ENCODE peak calls at places on chromosome 10, in ten cellular contexts. One of them, this sample, is unnamed.

GRCh38 chr10:80357000-80357803 is 621 bp downstream of the DYDC2 start:
- DNase-seq in mammary epithelial cell: peak; percentile 8
- DNase-seq in esophagus muscularis mucosa: no peak
- DNase-seq in A549: no peak
- DNase-seq in H9: peak; percentile 75
- DNase-seq in lung: no peak
- DNase-seq in PC-3: no peak
- DNase-seq in endothelial cell of umbilical vein: no peak
- DNase-seq in endodermal cell: peak; percentile 83
- DNase-seq in psoas muscle: no peak
- DNase-seq in this sample: peak; percentile 12

GRCh38 chr10:70513848-70514309 is 35.3 kb downstream of the PALD1 start:
- DNase-seq in psoas muscle: no peak
- DNase-seq in lung: no peak
- DNase-seq in esophagus muscularis mucosa: no peak
- DNase-seq in H9: no peak
- DNase-seq in PC-3: no peak
- DNase-seq in endodermal cell: peak; percentile 73
- DNase-seq in mammary epithelial cell: peak; percentile 23
- DNase-seq in A549: no peak
- DNase-seq in endothelial cell of umbilical vein: no peak
- DNase-seq in this sample: no peak

GRCh38 chr10:64523065-64523759 is 1002.0 kb downstream of the REEP3 start:
- DNase-seq in psoas muscle: no peak
- DNase-seq in PC-3: no peak
- DNase-seq in esophagus muscularis mucosa: no peak
- DNase-seq in lung: no peak
- DNase-seq in H9: no peak
- DNase-seq in mammary epithelial cell: no peak
- DNase-seq in endodermal cell: no peak
- DNase-seq in endothelial cell of umbilical vein: no peak
- DNase-seq in A549: no peak
- DNase-seq in this sample: no peak

GRCh38 chr10:125102216-125102615 is 58.1 kb downstream of the CTBP2 start:
- DNase-seq in esophagus muscularis mucosa: no peak
- DNase-seq in psoas muscle: no peak
- DNase-seq in mammary epithelial cell: peak; percentile 53
- DNase-seq in endodermal cell: no peak
- DNase-seq in endothelial cell of umbilical vein: no peak
- DNase-seq in A549: no peak
- DNase-seq in PC-3: no peak
- DNase-seq in lung: no peak
- DNase-seq in H9: no peak
- DNase-seq in this sample: peak; percentile 32

GRCh38 chr10:69246581-69247312 is 26.6 kb downstream of the HKDC1 start:
- DNase-seq in psoas muscle: no peak
- DNase-seq in PC-3: no peak
- DNase-seq in H9: no peak
- DNase-seq in mammary epithelial cell: no peak
- DNase-seq in endodermal cell: no peak
- DNase-seq in lung: no peak
- DNase-seq in A549: no peak
- DNase-seq in endothelial cell of umbilical vein: no peak
- DNase-seq in esophagus muscularis mucosa: no peak
- DNase-seq in this sample: no peak

GRCh38 chr10:4111593-4111992 is 326.6 kb upstream of the KLF6 start:
- DNase-seq in PC-3: peak; percentile 30
- DNase-seq in esophagus muscularis mucosa: no peak
- DNase-seq in lung: no peak
- DNase-seq in endodermal cell: no peak
- DNase-seq in A549: no peak
- DNase-seq in endothelial cell of umbilical vein: peak; percentile 62
- DNase-seq in psoas muscle: no peak
- DNase-seq in H9: no peak
- DNase-seq in mammary epithelial cell: no peak
- DNase-seq in this sample: no peak

GRCh38 chr10:97718659-97719142 is 5.2 kb downstream of the MARVELD1 start:
- DNase-seq in mammary epithelial cell: peak; percentile 97
- DNase-seq in A549: peak; percentile 41
- DNase-seq in esophagus muscularis mucosa: no peak
- DNase-seq in endothelial cell of umbilical vein: no peak
- DNase-seq in psoas muscle: peak; percentile 49
- DNase-seq in H9: no peak
- DNase-seq in lung: peak; percentile 92
- DNase-seq in PC-3: peak; percentile 95
- DNase-seq in endodermal cell: no peak
- DNase-seq in this sample: peak; percentile 97

GRCh38 chr10:112269266-112269665 is 13.9 kb upstream of the TECTB start:
- DNase-seq in mammary epithelial cell: peak; percentile 7
- DNase-seq in endothelial cell of umbilical vein: no peak
- DNase-seq in endodermal cell: no peak
- DNase-seq in lung: no peak
- DNase-seq in H9: no peak
- DNase-seq in psoas muscle: no peak
- DNase-seq in PC-3: no peak
- DNase-seq in esophagus muscularis mucosa: no peak
- DNase-seq in A549: no peak
- DNase-seq in this sample: no peak

GRCh38 chr10:24668247-24668646 is 55.4 kb downstream of the ARHGAP21 start:
- DNase-seq in A549: no peak
- DNase-seq in endodermal cell: no peak
- DNase-seq in endothelial cell of umbilical vein: no peak
- DNase-seq in mammary epithelial cell: no peak
- DNase-seq in lung: no peak
- DNase-seq in psoas muscle: no peak
- DNase-seq in H9: no peak
- DNase-seq in PC-3: no peak
- DNase-seq in esophagus muscularis mucosa: no peak
- DNase-seq in this sample: no peak

GRCh38 chr10:73758704-73759511 is 14.7 kb downstream of the SEC24C start:
- DNase-seq in psoas muscle: no peak
- DNase-seq in endothelial cell of umbilical vein: no peak
- DNase-seq in endodermal cell: no peak
- DNase-seq in PC-3: no peak
- DNase-seq in H9: no peak
- DNase-seq in esophagus muscularis mucosa: no peak
- DNase-seq in mammary epithelial cell: no peak
- DNase-seq in lung: no peak
- DNase-seq in A549: no peak
- DNase-seq in this sample: no peak
- H3K27ac ChIP-seq in psoas muscle: no peak overlapping the region
- H3K27ac ChIP-seq in endothelial cell of umbilical vein: no peak overlapping the region
- H3K27ac ChIP-seq in endodermal cell: no peak overlapping the region
- H3K27ac ChIP-seq in PC-3: no peak overlapping the region
- H3K27ac ChIP-seq in H9: no peak overlapping the region
- H3K27ac ChIP-seq in esophagus muscularis mucosa: no peak overlapping the region
- H3K27ac ChIP-seq in mammary epithelial cell: no peak overlapping the region
- H3K27ac ChIP-seq in lung: no peak overlapping the region
- H3K27ac ChIP-seq in A549: no peak overlapping the region
- H3K27ac ChIP-seq in this sample: no peak overlapping the region

DNA sequence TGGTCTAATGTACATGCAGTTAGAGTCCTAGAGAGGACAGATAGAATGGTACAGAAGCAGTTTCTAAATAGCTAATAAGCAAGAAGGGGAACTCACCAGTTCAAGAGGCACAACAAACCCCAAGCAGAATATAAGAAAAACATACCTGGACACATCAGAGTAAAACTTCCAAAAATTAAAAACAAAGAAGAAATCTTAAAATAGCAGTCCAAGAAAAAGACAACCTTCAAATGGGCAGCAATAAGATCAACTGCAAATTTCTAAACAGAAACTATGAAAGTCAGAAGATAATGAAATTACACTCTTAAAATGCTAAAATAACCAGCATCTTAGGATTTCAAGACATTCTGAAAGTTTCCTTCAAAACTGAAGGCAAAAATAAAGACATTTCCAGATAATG is 55.9 kb downstream of the USP6NL start:
- DNase-seq in lung: no peak
- DNase-seq in H9: no peak
- DNase-seq in endodermal cell: no peak
- DNase-seq in endothelial cell of umbilical vein: no peak
- DNase-seq in mammary epithelial cell: no peak
- DNase-seq in A549: no peak
- DNase-seq in esophagus muscularis mucosa: no peak
- DNase-seq in PC-3: no peak
- DNase-seq in psoas muscle: no peak
- DNase-seq in this sample: no peak
- H3K4me1 ChIP-seq in lung: peaks cover 7% of the 10 kb centered on the region
- H3K4me1 ChIP-seq in H9: no peaks in the 10 kb centered on the region
- H3K4me1 ChIP-seq in endodermal cell: peaks cover 4% of the 10 kb centered on the region
- H3K4me1 ChIP-seq in endothelial cell of umbilical vein: peaks cover 23% of the 10 kb centered on the region
- H3K4me1 ChIP-seq in mammary epithelial cell: peaks cover 22% of the 10 kb centered on the region
- H3K4me1 ChIP-seq in A549: peaks cover 33% of the 10 kb centered on the region
- H3K4me1 ChIP-seq in esophagus muscularis mucosa: peaks cover 28% of the 10 kb centered on the region
- H3K4me1 ChIP-seq in PC-3: peaks cover 24% of the 10 kb centered on the region
- H3K4me1 ChIP-seq in psoas muscle: no peaks in the 10 kb centered on the region
- H3K4me1 ChIP-seq in this sample: peaks cover 25% of the 10 kb centered on the region

GRCh38 chr10:66586897-66587679 is 338.7 kb upstream of the LRRTM3 start:
- DNase-seq in endodermal cell: no peak
- DNase-seq in lung: no peak
- DNase-seq in mammary epithelial cell: no peak
- DNase-seq in esophagus muscularis mucosa: no peak
- DNase-seq in PC-3: no peak
- DNase-seq in psoas muscle: no peak
- DNase-seq in endothelial cell of umbilical vein: no peak
- DNase-seq in H9: no peak
- DNase-seq in A549: no peak
- DNase-seq in this sample: no peak

GRCh38 chr10:66587680-66588050 is 338.2 kb upstream of the LRRTM3 start:
- DNase-seq in esophagus muscularis mucosa: no peak
- DNase-seq in psoas muscle: no peak
- DNase-seq in H9: no peak
- DNase-seq in PC-3: no peak
- DNase-seq in lung: no peak
- DNase-seq in endodermal cell: no peak
- DNase-seq in endothelial cell of umbilical vein: no peak
- DNase-seq in A549: no peak
- DNase-seq in mammary epithelial cell: no peak
- DNase-seq in this sample: no peak

GRCh38 chr10:66591865-66592264 is 334.0 kb upstream of the LRRTM3 start:
- DNase-seq in endodermal cell: no peak
- DNase-seq in psoas muscle: no peak
- DNase-seq in endothelial cell of umbilical vein: no peak
- DNase-seq in esophagus muscularis mucosa: no peak
- DNase-seq in mammary epithelial cell: peak; percentile 23
- DNase-seq in A549: no peak
- DNase-seq in PC-3: peak; percentile 98
- DNase-seq in lung: no peak
- DNase-seq in H9: no peak
- DNase-seq in this sample: peak; percentile 36

DNA sequence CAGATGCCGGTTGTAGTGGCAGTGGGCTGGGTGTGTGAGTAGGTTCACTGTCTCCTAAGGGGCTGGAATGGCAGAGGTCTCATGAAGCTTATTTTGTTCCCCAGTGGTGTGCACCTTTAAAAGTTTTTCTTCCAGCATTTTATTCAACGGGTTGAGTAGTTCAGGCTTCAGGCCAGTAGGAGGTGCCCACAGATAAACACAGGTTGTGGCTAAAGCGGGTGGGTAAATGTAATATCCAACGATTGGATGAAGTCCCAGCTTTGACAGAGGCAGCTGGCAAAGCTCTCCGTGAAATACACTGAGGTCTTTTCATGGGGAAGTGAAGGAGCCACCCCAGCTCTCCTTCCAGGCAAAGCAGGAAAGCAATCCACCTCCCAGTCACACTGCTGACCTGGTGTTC is 339.8 kb upstream of the LRRTM3 start:
- DNase-seq in endothelial cell of umbilical vein: no peak
- DNase-seq in lung: no peak
- DNase-seq in PC-3: peak; percentile 83
- DNase-seq in H9: peak; percentile 57
- DNase-seq in esophagus muscularis mucosa: no peak
- DNase-seq in mammary epithelial cell: peak; percentile 19
- DNase-seq in A549: no peak
- DNase-seq in psoas muscle: no peak
- DNase-seq in endodermal cell: peak; percentile 77
- DNase-seq in this sample: no peak
- TF ChIP-seq CTCF in endothelial cell of umbilical vein: no peak
- TF ChIP-seq CTCF in lung: no peak
- TF ChIP-seq CTCF in PC-3: peak; percentile 91
- TF ChIP-seq CTCF in H9: peak; percentile 69
- TF ChIP-seq CTCF in esophagus muscularis mucosa: no peak
- TF ChIP-seq CTCF in mammary epithelial cell: peak; percentile 55
- TF ChIP-seq CTCF in A549: no peak
- TF ChIP-seq CTCF in psoas muscle: no peak
- TF ChIP-seq CTCF in endodermal cell: peak; percentile 76
- TF ChIP-seq CTCF in this sample: peak; percentile 55

GRCh38 chr10:49179699-49180511 is 8.3 kb downstream of the TMEM273 start:
- DNase-seq in PC-3: no peak
- DNase-seq in lung: peak; percentile 20
- DNase-seq in endodermal cell: no peak
- DNase-seq in endothelial cell of umbilical vein: no peak
- DNase-seq in esophagus muscularis mucosa: peak; percentile 66
- DNase-seq in mammary epithelial cell: no peak
- DNase-seq in A549: no peak
- DNase-seq in psoas muscle: no peak
- DNase-seq in H9: no peak
- DNase-seq in this sample: no peak

GRCh38 chr10:49178489-49179471 is 9.4 kb downstream of the TMEM273 start:
- DNase-seq in H9: no peak
- DNase-seq in A549: no peak
- DNase-seq in psoas muscle: no peak
- DNase-seq in mammary epithelial cell: no peak
- DNase-seq in lung: peak; percentile 28
- DNase-seq in PC-3: no peak
- DNase-seq in esophagus muscularis mucosa: no peak
- DNase-seq in endothelial cell of umbilical vein: no peak
- DNase-seq in endodermal cell: no peak
- DNase-seq in this sample: no peak

GRCh38 chr10:49176310-49177268 is 11.6 kb downstream of the TMEM273 start:
- DNase-seq in esophagus muscularis mucosa: peak; percentile 84
- DNase-seq in endodermal cell: no peak
- DNase-seq in H9: no peak
- DNase-seq in A549: no peak
- DNase-seq in lung: peak; percentile 24
- DNase-seq in mammary epithelial cell: no peak
- DNase-seq in endothelial cell of umbilical vein: no peak
- DNase-seq in PC-3: no peak
- DNase-seq in psoas muscle: no peak
- DNase-seq in this sample: no peak

GRCh38 chr10:49175587-49176309 is 12.4 kb downstream of the TMEM273 start:
- DNase-seq in A549: no peak
- DNase-seq in lung: peak; percentile 18
- DNase-seq in mammary epithelial cell: no peak
- DNase-seq in endodermal cell: no peak
- DNase-seq in endothelial cell of umbilical vein: no peak
- DNase-seq in esophagus muscularis mucosa: peak; percentile 75
- DNase-seq in PC-3: no peak
- DNase-seq in H9: no peak
- DNase-seq in psoas muscle: no peak
- DNase-seq in this sample: no peak

GRCh38 chr10:49177391-49178355 is 10.5 kb downstream of the TMEM273 start:
- DNase-seq in psoas muscle: peak; percentile 54
- DNase-seq in H9: no peak
- DNase-seq in mammary epithelial cell: peak; percentile 62
- DNase-seq in endodermal cell: no peak
- DNase-seq in esophagus muscularis mucosa: peak; percentile 80
- DNase-seq in endothelial cell of umbilical vein: peak; percentile 66
- DNase-seq in lung: peak; percentile 42
- DNase-seq in PC-3: peak; percentile 97
- DNase-seq in A549: peak; percentile 12
- DNase-seq in this sample: peak; percentile 60
- H3K27ac ChIP-seq in psoas muscle: peak overlapping the region; percentile 71
- H3K27ac ChIP-seq in H9: no peak overlapping the region
- H3K27ac ChIP-seq in mammary epithelial cell: no peak overlapping the region
- H3K27ac ChIP-seq in endodermal cell: no peak overlapping the region
- H3K27ac ChIP-seq in esophagus muscularis mucosa: peak overlapping the region; percentile 37
- H3K27ac ChIP-seq in endothelial cell of umbilical vein: peak overlapping the region; percentile 78
- H3K27ac ChIP-seq in lung: peak overlapping the region; percentile 58
- H3K27ac ChIP-seq in PC-3: peak overlapping the region; percentile 79
- H3K27ac ChIP-seq in A549: no peak overlapping the region
- H3K27ac ChIP-seq in this sample: peak overlapping the region; percentile 43

This sample was measured in foreskin keratinocyte.